ENCODE peak calls at places on chromosomes 16 and 17, in seven cellular contexts. G is neural progenitor cell; W is MM.1S; X is activated naive CD4-positive, alpha-beta T cell treated with anti-CD3 and anti-CD28 coated beads, Interleukin-2, amount 50 U/mL, for 16 hours; N is HS-5; C is prostate gland; A is AG09319. D is an unnamed sample.

GRCh38 chr16:50598936-50599361 is 50.8 kb downstream of the NKD1 start:
- DNase-seq in N (no peak), A (no peak), W (no peak), C (no peak), X (no peak), G (no peak), D (no peak)

GRCh38 chr16:18983565-18984424 is at the start of gene TMC7:
- DNase-seq in A (peak), C (peak), N (no peak), W (peak), X (no peak), G (peak), D (no peak)

GRCh38 chr16:31277659-31278260 is 18.0 kb downstream of the ITGAM start:
- DNase-seq in W (no peak), N (no peak), G (no peak), C (no peak), A (no peak), X (no peak), D (no peak)

GRCh38 chr17:17514993-17515920 is 19.1 kb upstream of the RASD1 start:
- DNase-seq in A (peak), X (no peak), C (no peak), G (peak), W (no peak), N (no peak), D (no peak)

GRCh38 chr16:27766166-27766925 is 216.4 kb downstream of the KATNIP start:
- DNase-seq in G (no peak), A (no peak), X (no peak), C (no peak), W (no peak), N (no peak), D (no peak)

GRCh38 chr17:61464121-61464905 is 12.1 kb downstream of the TBX4 start:
- DNase-seq in C (no peak), W (no peak), N (no peak), A (no peak), G (no peak), X (no peak), D (peak)

GRCh38 chr17:45172541-45173286 is 11.0 kb downstream of the HEXIM2 start:
- DNase-seq in N (no peak), W (peak), G (peak), X (peak), C (peak), A (peak), D (peak)

GRCh38 chr17:1643293-1643998 is 2.1 kb downstream of the SCARF1 start:
- DNase-seq in N (no peak), G (peak), W (peak), C (peak), A (no peak), X (peak), D (peak)

GRCh38 chr16:87584271-87584670 is 18.0 kb upstream of the JPH3 start:
- DNase-seq in X (no peak), G (no peak), A (no peak), W (no peak), N (no peak), C (no peak), D (no peak)

GRCh38 chr17:77863814-77864161 is 94.7 kb upstream of the TNRC6C start:
- DNase-seq in C (no peak), A (no peak), G (no peak), N (no peak), W (peak), X (no peak), D (no peak)

GRCh38 chr17:57033296-57033695 is 51.8 kb upstream of the AKAP1 start:
- DNase-seq in G (no peak), A (no peak), W (no peak), C (peak), X (no peak), N (no peak), D (no peak)

GRCh38 chr17:45227631-45228120 is 6.0 kb downstream of the FMNL1 start:
- DNase-seq in C (no peak), A (no peak), W (peak), N (no peak), X (no peak), G (no peak), D (peak)

GRCh38 chr16:70522216-70523000 is 946 bp downstream of the COG4 start:
- DNase-seq in G (no peak), C (no peak), A (no peak), X (no peak), N (no peak), W (peak), D (no peak)

GRCh38 chr16:24075929-24076716 is 180.0 kb upstream of the CACNG3 start:
- DNase-seq in A (no peak), W (peak), G (peak), C (no peak), X (no peak), N (no peak), D (no peak)

GRCh38 chr17:79915850-79916430 is 76.7 kb upstream of the CBX4 start:
- DNase-seq in C (no peak), N (peak), G (peak), A (no peak), W (no peak), X (no peak), D (no peak)

GRCh38 chr17:73271078-73271477 is 9.4 kb upstream of the CPSF4L start:
- DNase-seq in W (peak), C (no peak), G (no peak), N (no peak), X (no peak), A (no peak), D (no peak)

GRCh38 chr17:1759529-1759928 is 2.3 kb upstream of the SERPINF1 start:
- DNase-seq in A (no peak), C (no peak), X (no peak), G (no peak), W (no peak), N (no peak), D (no peak)